ENCODE peak calls at places on chromosomes 11 and 22, in seven cellular contexts. Z is kidney, G is SK-N-SH, Q is NCI-H1436, O is heart right ventricle, K is anterior cingulate cortex, D is germinal center. P is an unnamed sample.

GRCh38 chr11:132234878-132235277 is 864.5 kb downstream of the NTM start:
- DNase-seq in D (no peak), O (no peak), Z (no peak), K (no peak), Q (no peak), G (no peak), P (no peak)

GRCh38 chr11:66492161-66492865 is 12.1 kb downstream of the DPP3 start:
- DNase-seq in Q (no peak), O (no peak), G (no peak), K (no peak), Z (no peak), D (no peak), P (no peak)

GRCh38 chr22:20117656-20118571 is 888 bp upstream of the TRMT2A start:
- DNase-seq in K (no peak), Z (peak), G (no peak), O (peak), D (peak), Q (no peak), P (no peak)

GRCh38 chr11:66950113-66950535 is 8.1 kb downstream of the PC start:
- DNase-seq in Q (peak), O (no peak), Z (peak), K (no peak), G (no peak), D (no peak), P (peak)

GRCh38 chr11:28773606-28774005 is 665.4 kb downstream of the METTL15 start:
- DNase-seq in Z (no peak), G (no peak), O (no peak), D (no peak), Q (no peak), K (no peak), P (no peak)

GRCh38 chr22:40021401-40022000 is 26.7 kb downstream of the FAM83F start:
- DNase-seq in Q (peak), D (no peak), Z (peak), K (no peak), G (no peak), O (no peak), P (no peak)

GRCh38 chr11:116648229-116649174 is 124.3 kb downstream of the BUD13 start:
- DNase-seq in Q (no peak), Z (no peak), D (no peak), O (no peak), G (no peak), K (no peak), P (no peak)

GRCh38 chr11:61587951-61588695 is 7.2 kb upstream of the SYT7 start:
- DNase-seq in O (peak), Z (peak), K (no peak), Q (peak), G (peak), D (peak), P (peak)

GRCh38 chr22:24146190-24146616 is 35.1 kb upstream of the SUSD2 start:
- DNase-seq in Z (peak), Q (peak), K (no peak), D (peak), O (no peak), G (peak), P (peak)

GRCh38 chr11:123082977-123083376 is 21.0 kb upstream of the HSPA8 start:
- DNase-seq in O (no peak), G (no peak), K (no peak), D (no peak), Z (no peak), Q (no peak), P (peak)

GRCh38 chr11:27485930-27486773 is 13.6 kb upstream of the LGR4 start:
- DNase-seq in D (peak), K (no peak), O (no peak), Q (peak), Z (no peak), G (peak), P (peak)

GRCh38 chr22:38214248-38215056 is 12.7 kb downstream of the MAFF start:
- DNase-seq in Q (no peak), O (peak), Z (peak), G (peak), D (peak), K (no peak), P (peak)

GRCh38 chr11:45252877-45253276 is 33.3 kb downstream of the SYT13 start:
- DNase-seq in D (no peak), Q (no peak), O (no peak), Z (no peak), G (no peak), K (no peak), P (no peak)

GRCh38 chr11:63536669-63537292 is at the start of gene PLAAT4:
- DNase-seq in Q (no peak), G (no peak), O (peak), K (no peak), D (peak), Z (no peak), P (peak)

GRCh38 chr11:129785383-129786111 is 30.1 kb upstream of the TMEM45B start:
- DNase-seq in Q (no peak), G (peak), D (no peak), Z (no peak), K (no peak), O (no peak), P (no peak)

GRCh38 chr22:32204856-32205722 is at the start of gene RFPL2:
- DNase-seq in G (peak), D (no peak), K (peak), Q (peak), Z (no peak), O (peak), P (no peak)

GRCh38 chr11:93740031-93740801 is 1.1 kb downstream of the TAF1D start:
- DNase-seq in G (no peak), D (peak), O (no peak), Z (no peak), K (no peak), Q (no peak), P (no peak)

GRCh38 chr11:72613977-72614376 is 60.2 kb downstream of the PDE2A start:
- DNase-seq in K (peak), Q (no peak), O (peak), G (no peak), D (peak), Z (no peak), P (no peak)

GRCh38 chr11:46382644-46383403 is 1.4 kb downstream of the MDK start:
- DNase-seq in Z (no peak), K (no peak), D (no peak), Q (peak), O (no peak), G (peak), P (no peak)

GRCh38 chr22:17260950-17261349 is 41.7 kb upstream of the ADA2 start:
- DNase-seq in Q (no peak), D (no peak), K (no peak), O (no peak), G (no peak), Z (no peak), P (no peak)

GRCh38 chr11:44773351-44773965 is 46.7 kb downstream of the TSPAN18 start:
- DNase-seq in O (no peak), K (no peak), Z (no peak), D (no peak), G (no peak), Q (no peak), P (no peak)

GRCh38 chr11:19772480-19772879 is 59.8 kb downstream of the NAV2 start:
- DNase-seq in K (no peak), Z (no peak), D (no peak), O (no peak), G (no peak), Q (no peak), P (no peak)

GRCh38 chr22:37762389-37762836 is 45.3 kb upstream of the GCAT start:
- DNase-seq in Z (no peak), O (no peak), K (no peak), Q (no peak), G (no peak), D (no peak), P (no peak)

GRCh38 chr11:47248304-47248663 is 330 bp downstream of the ACP2 start:
- DNase-seq in K (no peak), D (peak), Z (no peak), Q (no peak), G (no peak), O (no peak), P (no peak)

GRCh38 chr11:79503028-79503427 is 62.2 kb upstream of the TENM4 start:
- DNase-seq in K (no peak), Z (peak), D (no peak), G (no peak), O (peak), Q (no peak), P (no peak)

GRCh38 chr11:126607776-126608625 is 252.5 kb downstream of the ST3GAL4 start:
- DNase-seq in D (no peak), O (no peak), Q (peak), G (no peak), Z (no peak), K (no peak), P (no peak)

GRCh38 chr11:114077482-114078305 is 18.2 kb downstream of the ZBTB16 start:
- DNase-seq in Q (no peak), Z (no peak), G (no peak), O (no peak), D (no peak), K (no peak), P (no peak)

GRCh38 chr11:60950933-60951610 is 904 bp downstream of the SLC15A3 start:
- DNase-seq in G (no peak), Q (no peak), Z (peak), D (peak), K (no peak), O (peak), P (no peak)

GRCh38 chr11:10605941-10606381 is 37.5 kb upstream of the LYVE1 start:
- DNase-seq in K (no peak), Z (no peak), G (no peak), O (peak), Q (no peak), D (no peak), P (no peak)

GRCh38 chr22:40728731-40729189 is 49.5 kb downstream of the MCHR1 start:
- DNase-seq in Z (no peak), Q (peak), D (no peak), G (no peak), O (no peak), K (no peak), P (peak)

GRCh38 chr11:2258501-2259465 is 11.6 kb downstream of the ASCL2 start:
- DNase-seq in D (no peak), Z (no peak), K (no peak), O (no peak), G (no peak), Q (no peak), P (peak)

GRCh38 chr22:44574581-44575343 is 76.7 kb upstream of the RTL6 start:
- DNase-seq in G (peak), O (no peak), D (no peak), Z (no peak), Q (no peak), K (no peak), P (no peak)

GRCh38 chr11:59550842-59551650 is 39.7 kb downstream of the OR4D9 start:
- DNase-seq in G (peak), O (peak), K (peak), Q (peak), Z (peak), D (peak), P (peak)

GRCh38 chr22:31561238-31561887 is 65.0 kb downstream of the SFI1 start:
- DNase-seq in O (peak), D (peak), G (peak), Q (peak), Z (peak), K (peak), P (peak)

GRCh38 chr11:124623861-124624525 is 1.3 kb downstream of the TBRG1 start:
- DNase-seq in K (no peak), D (no peak), G (no peak), Q (no peak), O (no peak), Z (no peak), P (no peak)

GRCh38 chr22:39943366-39943765 is 16.8 kb upstream of the TMA7B start:
- DNase-seq in D (no peak), K (no peak), Z (no peak), Q (no peak), G (no peak), O (no peak), P (no peak)